ENCODE peak calls at places on chromosomes 16 and 17, in seven cellular contexts. E is GM12865, Z is tibial artery, M is GM06990, A is fibroblast of mammary gland, L is fibroblast of pulmonary artery, P is psoas muscle. S is an unnamed sample.

GRCh38 chr17:35313875-35314409 is 59.5 kb downstream of the SLFN11 start:
- DNase-seq in P (peak; percentile 54), Z (peak; percentile 68), L (no peak), A (no peak), E (no peak), M (peak; percentile 1), S (peak; percentile 7)

GRCh38 chr17:80838381-80839345 is 153.0 kb upstream of the CHMP6 start:
- DNase-seq in M (no peak), P (no peak), A (no peak), Z (no peak), L (no peak), E (no peak), S (no peak)

GRCh38 chr16:8936421-8936820 is 27.3 kb downstream of the USP7 start:
- DNase-seq in A (peak; percentile 54), L (no peak), E (peak; percentile 81), M (no peak), Z (no peak), P (no peak), S (peak; percentile 66)

GRCh38 chr16:83936581-83937165 is 16.4 kb upstream of the OSGIN1 start:
- DNase-seq in L (no peak), M (no peak), A (no peak), P (no peak), Z (no peak), E (no peak), S (no peak)

GRCh38 chr17:9087921-9088320 is 66.6 kb downstream of the NTN1 start:
- DNase-seq in M (no peak), P (no peak), A (no peak), L (no peak), E (no peak), Z (peak; percentile 58), S (no peak)

GRCh38 chr17:46002311-46002972 is 3.4 kb downstream of the STH start:
- DNase-seq in M (no peak), A (peak; percentile 52), Z (peak; percentile 78), P (peak; percentile 65), L (peak; percentile 70), E (peak; percentile 78), S (peak; percentile 86)

GRCh38 chr16:49543315-49543946 is 169.8 kb downstream of the C16orf78 start:
- DNase-seq in M (no peak), E (no peak), A (no peak), L (no peak), Z (no peak), P (peak; percentile 55), S (no peak)

GRCh38 chr17:2692781-2693135 is 18.8 kb downstream of the CLUH start:
- DNase-seq in A (no peak), L (no peak), M (no peak), E (no peak), Z (no peak), P (no peak), S (peak; percentile 24)

GRCh38 chr17:66976781-66977201 is 12.3 kb downstream of the CACNG4 start:
- DNase-seq in M (no peak), P (no peak), Z (no peak), L (no peak), A (no peak), E (no peak), S (no peak)

GRCh38 chr17:69246726-69247375 is 18.2 kb upstream of the ABCA10 start:
- DNase-seq in P (no peak), M (no peak), E (peak; percentile 48), Z (no peak), A (peak; percentile 69), L (peak; percentile 81), S (peak; percentile 25)

GRCh38 chr17:41544497-41544896 is 16.4 kb upstream of the KRT19 start:
- DNase-seq in A (no peak), E (no peak), P (no peak), Z (no peak), M (no peak), L (no peak), S (no peak)

GRCh38 chr16:1906846-1907165 is 11.4 kb downstream of the HS3ST6 start:
- DNase-seq in Z (no peak), A (no peak), P (no peak), M (no peak), L (no peak), E (no peak), S (no peak)

GRCh38 chr16:66476328-66477027 is 49.4 kb downstream of the BEAN1 start:
- DNase-seq in E (peak; percentile 26), A (no peak), M (no peak), L (no peak), P (no peak), Z (no peak), S (peak; percentile 47)

GRCh38 chr16:46911038-46911437 is 26.9 kb downstream of the GPT2 start:
- DNase-seq in E (peak; percentile 61), A (no peak), Z (no peak), M (no peak), L (no peak), P (no peak), S (peak; percentile 71)

GRCh38 chr17:44688675-44689491 is 693 bp downstream of the CCDC43 start:
- DNase-seq in E (no peak), A (no peak), L (peak; percentile 20), M (no peak), P (no peak), Z (no peak), S (peak; percentile 19)

GRCh38 chr16:1610071-1610840 is 1.6 kb downstream of the IFT140 start:
- DNase-seq in M (peak; percentile 91), A (peak; percentile 79), E (peak; percentile 94), L (peak; percentile 85), Z (peak; percentile 93), P (peak; percentile 91), S (peak; percentile 98)

GRCh38 chr16:17295948-17296347 is 174.8 kb downstream of the XYLT1 start:
- DNase-seq in E (no peak), A (no peak), Z (no peak), P (no peak), M (no peak), L (no peak), S (no peak)

GRCh38 chr16:67647111-67647651 is 2.2 kb downstream of the CARMIL2 start:
- DNase-seq in Z (no peak), E (no peak), L (no peak), A (no peak), M (no peak), P (no peak), S (peak; percentile 23)

GRCh38 chr16:67645397-67646121 is 615 bp downstream of the CARMIL2 start:
- DNase-seq in E (no peak), P (no peak), L (no peak), A (no peak), M (no peak), Z (no peak), S (peak; percentile 41)

GRCh38 chr16:67644038-67644437 is 906 bp upstream of the CARMIL2 start:
- DNase-seq in P (no peak), A (no peak), E (no peak), Z (no peak), M (no peak), L (no peak), S (peak; percentile 32)

GRCh38 chr16:67637625-67638024 is 7.3 kb upstream of the CARMIL2 start:
- DNase-seq in Z (no peak), L (no peak), E (no peak), A (no peak), M (no peak), P (no peak), S (no peak)

GRCh38 chr16:67641779-67642708 is 2.9 kb upstream of the CARMIL2 start:
- DNase-seq in M (peak; percentile 12), E (no peak), L (peak; percentile 47), P (peak; percentile 64), Z (peak; percentile 92), A (peak; percentile 26), S (no peak)
- TF ChIP-seq CTCF in M (no peak), E (no peak), L (no peak), P (no peak), Z (no peak), A (no peak), S (no peak)

DNA sequence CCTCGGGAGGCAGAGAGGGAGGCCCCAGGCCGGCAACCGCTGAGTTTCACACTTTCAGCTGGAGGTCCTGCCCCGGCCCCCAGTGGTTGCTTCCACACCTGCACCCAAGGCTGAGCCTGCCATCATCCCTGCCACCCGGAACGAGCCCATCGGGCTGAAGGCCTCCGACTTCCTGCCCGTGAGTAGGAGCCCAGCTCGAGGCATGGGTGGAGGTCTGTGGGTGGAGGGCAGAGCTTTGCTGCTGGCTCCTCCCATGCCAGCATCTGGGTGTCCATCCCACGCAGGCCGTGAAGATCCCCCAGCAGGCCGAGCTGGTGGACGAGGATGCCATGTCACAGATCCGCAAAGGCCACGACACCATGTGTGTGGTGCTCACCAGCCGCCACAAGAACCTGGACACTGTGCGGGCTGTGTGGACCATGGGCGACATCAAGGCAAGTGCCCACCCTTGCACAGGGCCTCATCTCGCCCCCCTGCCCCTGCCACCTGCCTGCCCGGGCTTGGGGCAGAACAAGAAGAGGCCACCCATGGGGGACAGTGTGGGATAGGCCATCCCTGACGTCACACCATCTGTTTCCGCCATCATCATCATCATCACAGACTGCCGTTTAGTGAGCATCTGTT is 19.6 kb downstream of the KATNB1 start:
- DNase-seq in Z (no peak), P (peak; percentile 10), M (no peak), L (no peak), E (no peak), A (no peak), S (no peak)
- TF ChIP-seq CTCF in Z (no peak), P (no peak), M (peak; percentile 2), L (no peak), E (peak; percentile 5), A (no peak), S (no peak)

DNA sequence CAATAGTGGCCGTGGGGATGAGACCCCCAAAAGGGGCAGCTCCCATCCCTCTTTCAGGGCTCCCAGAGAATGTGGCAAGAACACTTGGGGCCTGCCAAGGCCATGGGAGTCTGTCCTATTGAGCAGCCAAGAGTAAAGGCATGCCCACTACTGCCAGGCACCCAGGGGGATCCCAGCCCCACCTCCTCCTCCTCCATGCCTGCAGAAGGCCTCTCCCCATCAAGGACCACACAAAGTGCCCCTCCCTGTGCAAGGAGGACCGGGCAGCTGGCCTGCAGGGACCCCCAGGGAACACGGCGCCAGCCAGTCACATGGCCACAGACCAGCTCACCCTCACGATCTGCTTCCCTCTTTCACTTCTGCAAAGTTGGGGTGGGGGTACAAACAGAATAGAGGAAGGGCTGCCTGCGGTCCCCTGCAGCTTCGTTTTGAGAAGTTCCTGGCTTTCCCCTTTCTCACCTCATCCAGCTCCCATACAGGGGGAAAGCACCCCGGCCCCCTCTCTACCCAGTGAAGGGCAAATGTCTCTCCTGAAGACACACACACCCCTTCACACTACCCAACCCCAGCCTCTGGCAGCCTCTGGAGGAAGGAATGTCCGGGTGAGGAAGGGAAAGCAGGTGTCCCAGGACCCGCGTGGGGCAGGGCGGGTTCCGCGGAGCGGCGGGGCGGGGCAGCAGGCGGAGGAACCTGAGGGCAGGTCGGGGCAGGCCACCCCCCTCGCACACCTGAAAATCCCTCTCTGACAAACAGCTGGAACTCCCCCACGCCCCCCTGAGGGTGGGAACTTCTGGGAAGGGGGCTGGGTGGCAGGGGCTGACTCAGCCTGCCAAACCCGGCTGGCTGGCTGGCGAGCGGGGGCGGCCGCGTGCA is 2.0 kb downstream of the PPP1R9B start:
- DNase-seq in L (no peak), E (peak; percentile 88), M (peak; percentile 88), P (peak; percentile 57), A (no peak), Z (peak; percentile 90), S (peak; percentile 88)
- TF ChIP-seq CTCF in L (peak; percentile 23), E (no peak), M (no peak), P (no peak), A (no peak), Z (no peak), S (no peak)

DNA sequence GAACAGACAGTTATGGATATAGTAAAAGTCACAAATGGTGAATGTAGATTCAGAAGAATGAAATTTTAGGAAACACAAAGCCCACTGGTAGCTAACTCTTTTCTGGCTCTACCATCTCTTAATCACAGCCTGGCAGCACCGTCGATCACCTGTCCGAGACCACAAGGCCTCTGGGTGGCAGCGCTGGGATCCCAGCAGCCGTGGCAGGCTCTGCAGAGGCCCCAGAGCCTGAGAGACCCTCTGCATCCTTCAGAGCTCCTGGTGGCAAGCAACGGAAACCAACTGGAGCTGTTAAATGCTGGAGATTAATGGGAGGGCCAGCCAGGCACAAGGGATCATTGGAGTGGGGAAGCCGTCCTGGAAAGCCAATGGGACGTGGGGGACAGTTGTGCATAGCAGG is 26.3 kb downstream of the LAT start:
- DNase-seq in Z (no peak), P (no peak), M (no peak), A (no peak), L (no peak), E (no peak), S (no peak)
- TF ChIP-seq CTCF in Z (no peak), P (no peak), M (peak; percentile 7), A (no peak), L (no peak), E (no peak), S (no peak)

S was measured in GM20000.